ENCODE peak calls at places on chromosome 18, in ten cellular contexts. One of them, this sample, is unnamed.

GRCh38 chr18:11989966-11990380 is 8.7 kb downstream of the IMPA2 start:
- DNase-seq in GM23248: no peak
- DNase-seq in K562: no peak
- DNase-seq in NT2/D1: no peak
- DNase-seq in neuronal stem cell: no peak
- DNase-seq in upper lobe of right lung: no peak
- DNase-seq in epithelial cell of esophagus: no peak
- DNase-seq in fibroblast of pulmonary artery: no peak
- DNase-seq in A673: no peak
- DNase-seq in heart right ventricle: no peak
- DNase-seq in this sample: peak

GRCh38 chr18:44834867-44835469 is 154.3 kb downstream of the SETBP1 start:
- DNase-seq in GM23248: no peak
- DNase-seq in K562: peak
- DNase-seq in NT2/D1: no peak
- DNase-seq in neuronal stem cell: no peak
- DNase-seq in upper lobe of right lung: no peak
- DNase-seq in epithelial cell of esophagus: no peak
- DNase-seq in fibroblast of pulmonary artery: no peak
- DNase-seq in A673: no peak
- DNase-seq in heart right ventricle: no peak
- DNase-seq in this sample: no peak

GRCh38 chr18:12843420-12844346 is 40.4 kb downstream of the PTPN2 start:
- DNase-seq in GM23248: no peak
- DNase-seq in K562: peak
- DNase-seq in NT2/D1: no peak
- DNase-seq in neuronal stem cell: no peak
- DNase-seq in upper lobe of right lung: no peak
- DNase-seq in epithelial cell of esophagus: no peak
- DNase-seq in fibroblast of pulmonary artery: no peak
- DNase-seq in A673: no peak
- DNase-seq in heart right ventricle: no peak
- DNase-seq in this sample: no peak

GRCh38 chr18:70450658-70451253 is 161.9 kb downstream of the SOCS6 start:
- DNase-seq in GM23248: peak
- DNase-seq in K562: no peak
- DNase-seq in NT2/D1: no peak
- DNase-seq in neuronal stem cell: no peak
- DNase-seq in upper lobe of right lung: no peak
- DNase-seq in epithelial cell of esophagus: no peak
- DNase-seq in fibroblast of pulmonary artery: peak
- DNase-seq in A673: peak
- DNase-seq in heart right ventricle: no peak
- DNase-seq in this sample: no peak

GRCh38 chr18:27227721-27228120 is 42.6 kb upstream of the CHST9 start:
- DNase-seq in GM23248: no peak
- DNase-seq in K562: no peak
- DNase-seq in NT2/D1: no peak
- DNase-seq in neuronal stem cell: no peak
- DNase-seq in upper lobe of right lung: no peak
- DNase-seq in epithelial cell of esophagus: no peak
- DNase-seq in fibroblast of pulmonary artery: no peak
- DNase-seq in A673: no peak
- DNase-seq in heart right ventricle: no peak
- DNase-seq in this sample: no peak

GRCh38 chr18:12271376-12272235 is 17.4 kb downstream of the CIDEA start:
- DNase-seq in GM23248: peak
- DNase-seq in K562: peak
- DNase-seq in NT2/D1: peak
- DNase-seq in neuronal stem cell: peak
- DNase-seq in upper lobe of right lung: peak
- DNase-seq in epithelial cell of esophagus: peak
- DNase-seq in fibroblast of pulmonary artery: peak
- DNase-seq in A673: peak
- DNase-seq in heart right ventricle: peak
- DNase-seq in this sample: peak

GRCh38 chr18:48877941-48878340 is 72.8 kb downstream of the SMAD7 start:
- DNase-seq in GM23248: no peak
- DNase-seq in K562: no peak
- DNase-seq in NT2/D1: no peak
- DNase-seq in neuronal stem cell: no peak
- DNase-seq in upper lobe of right lung: peak
- DNase-seq in epithelial cell of esophagus: no peak
- DNase-seq in fibroblast of pulmonary artery: no peak
- DNase-seq in A673: no peak
- DNase-seq in heart right ventricle: no peak
- DNase-seq in this sample: no peak

GRCh38 chr18:58310517-58310916 is 266.5 kb downstream of the NEDD4L start:
- DNase-seq in GM23248: no peak
- DNase-seq in K562: no peak
- DNase-seq in NT2/D1: no peak
- DNase-seq in neuronal stem cell: no peak
- DNase-seq in upper lobe of right lung: peak
- DNase-seq in epithelial cell of esophagus: peak
- DNase-seq in fibroblast of pulmonary artery: no peak
- DNase-seq in A673: no peak
- DNase-seq in heart right ventricle: peak
- DNase-seq in this sample: peak

GRCh38 chr18:39523281-39523680 is 1957.7 kb upstream of the CELF4 start:
- DNase-seq in GM23248: peak
- DNase-seq in K562: no peak
- DNase-seq in NT2/D1: no peak
- DNase-seq in neuronal stem cell: no peak
- DNase-seq in upper lobe of right lung: no peak
- DNase-seq in epithelial cell of esophagus: peak
- DNase-seq in fibroblast of pulmonary artery: peak
- DNase-seq in A673: no peak
- DNase-seq in heart right ventricle: no peak
- DNase-seq in this sample: no peak

GRCh38 chr18:36769611-36770314 is 59.0 kb downstream of the TPGS2 start:
- DNase-seq in GM23248: peak
- DNase-seq in K562: peak
- DNase-seq in NT2/D1: no peak
- DNase-seq in neuronal stem cell: peak
- DNase-seq in upper lobe of right lung: no peak
- DNase-seq in epithelial cell of esophagus: no peak
- DNase-seq in fibroblast of pulmonary artery: no peak
- DNase-seq in A673: peak
- DNase-seq in heart right ventricle: peak
- DNase-seq in this sample: no peak

GRCh38 chr18:58336605-58337004 is 292.3 kb downstream of the ALPK2 start:
- DNase-seq in GM23248: peak
- DNase-seq in K562: no peak
- DNase-seq in NT2/D1: no peak
- DNase-seq in neuronal stem cell: no peak
- DNase-seq in upper lobe of right lung: no peak
- DNase-seq in epithelial cell of esophagus: peak
- DNase-seq in fibroblast of pulmonary artery: no peak
- DNase-seq in A673: no peak
- DNase-seq in heart right ventricle: no peak
- DNase-seq in this sample: no peak

GRCh38 chr18:58391113-58391892 is 237.6 kb downstream of the ALPK2 start:
- DNase-seq in GM23248: no peak
- DNase-seq in K562: no peak
- DNase-seq in NT2/D1: no peak
- DNase-seq in neuronal stem cell: no peak
- DNase-seq in upper lobe of right lung: no peak
- DNase-seq in epithelial cell of esophagus: no peak
- DNase-seq in fibroblast of pulmonary artery: no peak
- DNase-seq in A673: peak
- DNase-seq in heart right ventricle: no peak
- DNase-seq in this sample: no peak

GRCh38 chr18:3494245-3494526 is 44.2 kb downstream of the TGIF1 start:
- DNase-seq in GM23248: no peak
- DNase-seq in K562: no peak
- DNase-seq in NT2/D1: no peak
- DNase-seq in neuronal stem cell: no peak
- DNase-seq in upper lobe of right lung: no peak
- DNase-seq in epithelial cell of esophagus: no peak
- DNase-seq in fibroblast of pulmonary artery: no peak
- DNase-seq in A673: no peak
- DNase-seq in heart right ventricle: no peak
- DNase-seq in this sample: no peak

GRCh38 chr18:3494569-3494968 is 44.6 kb downstream of the TGIF1 start:
- DNase-seq in GM23248: no peak
- DNase-seq in K562: no peak
- DNase-seq in NT2/D1: no peak
- DNase-seq in neuronal stem cell: no peak
- DNase-seq in upper lobe of right lung: no peak
- DNase-seq in epithelial cell of esophagus: no peak
- DNase-seq in fibroblast of pulmonary artery: no peak
- DNase-seq in A673: no peak
- DNase-seq in heart right ventricle: no peak
- DNase-seq in this sample: no peak

GRCh38 chr18:3492721-3493120 is 42.7 kb downstream of the TGIF1 start:
- DNase-seq in GM23248: no peak
- DNase-seq in K562: no peak
- DNase-seq in NT2/D1: no peak
- DNase-seq in neuronal stem cell: no peak
- DNase-seq in upper lobe of right lung: no peak
- DNase-seq in epithelial cell of esophagus: no peak
- DNase-seq in fibroblast of pulmonary artery: no peak
- DNase-seq in A673: no peak
- DNase-seq in heart right ventricle: no peak
- DNase-seq in this sample: no peak

GRCh38 chr18:3492166-3492565 is 42.2 kb downstream of the TGIF1 start:
- DNase-seq in GM23248: no peak
- DNase-seq in K562: no peak
- DNase-seq in NT2/D1: no peak
- DNase-seq in neuronal stem cell: no peak
- DNase-seq in upper lobe of right lung: no peak
- DNase-seq in epithelial cell of esophagus: no peak
- DNase-seq in fibroblast of pulmonary artery: no peak
- DNase-seq in A673: no peak
- DNase-seq in heart right ventricle: no peak
- DNase-seq in this sample: no peak

GRCh38 chr18:3493501-3494244 is 43.7 kb downstream of the TGIF1 start:
- DNase-seq in GM23248: no peak
- DNase-seq in K562: peak
- DNase-seq in NT2/D1: no peak
- DNase-seq in neuronal stem cell: no peak
- DNase-seq in upper lobe of right lung: no peak
- DNase-seq in epithelial cell of esophagus: no peak
- DNase-seq in fibroblast of pulmonary artery: no peak
- DNase-seq in A673: no peak
- DNase-seq in heart right ventricle: no peak
- DNase-seq in this sample: no peak
- H3K4me3 ChIP-seq in GM23248: no peak
- H3K4me3 ChIP-seq in K562: peak
- H3K4me3 ChIP-seq in NT2/D1: no peak
- H3K4me3 ChIP-seq in neuronal stem cell: no peak
- H3K4me3 ChIP-seq in upper lobe of right lung: no peak
- H3K4me3 ChIP-seq in epithelial cell of esophagus: no peak
- H3K4me3 ChIP-seq in fibroblast of pulmonary artery: no peak
- H3K4me3 ChIP-seq in A673: no peak
- H3K4me3 ChIP-seq in heart right ventricle: no peak
- H3K4me3 ChIP-seq in this sample: no peak

DNA sequence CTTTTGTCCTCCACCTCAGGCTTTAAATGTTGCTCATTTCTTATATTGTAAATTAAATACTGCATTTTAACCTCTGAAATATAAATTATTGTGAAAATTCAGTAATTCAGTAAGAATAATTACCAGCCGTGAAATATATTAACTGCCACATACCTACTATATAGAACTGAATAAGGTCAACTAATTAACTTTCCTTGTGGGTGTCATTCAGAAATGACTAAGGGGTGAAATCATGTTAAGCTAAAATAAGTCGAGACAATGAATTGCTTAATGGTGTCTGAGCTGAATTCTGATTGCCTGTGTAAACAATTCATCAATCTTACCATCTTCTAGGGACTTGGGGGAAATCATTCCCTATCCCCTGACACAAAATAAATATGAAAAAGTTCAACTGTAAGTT is 255.2 kb downstream of the METTL4 start:
- DNase-seq in GM23248: no peak
- DNase-seq in K562: no peak
- DNase-seq in NT2/D1: no peak
- DNase-seq in neuronal stem cell: no peak
- DNase-seq in upper lobe of right lung: no peak
- DNase-seq in epithelial cell of esophagus: peak
- DNase-seq in fibroblast of pulmonary artery: no peak
- DNase-seq in A673: no peak
- DNase-seq in heart right ventricle: no peak
- DNase-seq in this sample: no peak
- H3K4me3 ChIP-seq in GM23248: no peak
- H3K4me3 ChIP-seq in K562: no peak
- H3K4me3 ChIP-seq in NT2/D1: no peak
- H3K4me3 ChIP-seq in neuronal stem cell: no peak
- H3K4me3 ChIP-seq in upper lobe of right lung: no peak
- H3K4me3 ChIP-seq in epithelial cell of esophagus: no peak
- H3K4me3 ChIP-seq in fibroblast of pulmonary artery: no peak
- H3K4me3 ChIP-seq in A673: no peak
- H3K4me3 ChIP-seq in heart right ventricle: no peak
- H3K4me3 ChIP-seq in this sample: no peak

DNA sequence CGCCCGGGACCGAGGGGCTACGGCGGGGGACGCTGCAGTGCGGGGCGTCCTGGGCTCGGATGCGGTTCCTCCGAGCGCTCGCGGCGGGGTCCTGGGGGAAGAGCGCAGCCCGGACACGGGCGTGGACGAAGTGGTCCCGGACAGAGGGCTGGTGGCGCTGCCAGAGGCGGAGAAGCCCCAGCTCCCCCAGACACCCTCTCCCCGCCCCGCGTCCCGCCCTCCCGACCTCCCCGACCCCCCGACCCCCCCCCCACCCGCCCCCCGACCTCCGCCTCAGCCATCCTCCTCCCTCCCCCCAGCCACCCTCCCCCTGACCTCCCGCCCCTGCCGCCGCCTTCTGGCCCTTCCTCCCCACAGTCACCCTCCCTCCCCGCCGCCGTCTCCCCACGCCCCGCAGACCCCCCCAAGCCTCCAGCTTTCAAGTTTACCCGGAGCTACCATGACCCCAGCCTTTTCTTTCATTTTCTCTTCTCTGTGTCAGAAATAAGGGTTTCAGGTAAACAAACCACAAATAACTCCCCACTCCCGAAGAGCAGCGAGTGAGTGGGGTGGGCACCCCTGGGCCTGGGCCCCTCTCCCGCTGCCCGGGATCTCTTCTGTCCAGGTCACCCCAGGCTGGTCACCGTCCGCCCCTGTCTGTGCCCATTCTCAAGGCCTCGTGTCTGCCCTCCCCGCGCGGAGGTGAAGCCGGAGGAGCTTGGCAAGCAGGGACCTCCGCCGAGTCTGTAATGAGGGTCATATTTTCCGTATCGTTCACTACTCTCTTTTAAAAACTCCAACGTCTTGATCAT is 5.1 kb downstream of the NFATC1 start:
- DNase-seq in GM23248: peak
- DNase-seq in K562: no peak
- DNase-seq in NT2/D1: no peak
- DNase-seq in neuronal stem cell: no peak
- DNase-seq in upper lobe of right lung: peak
- DNase-seq in epithelial cell of esophagus: no peak
- DNase-seq in fibroblast of pulmonary artery: no peak
- DNase-seq in A673: no peak
- DNase-seq in heart right ventricle: no peak
- DNase-seq in this sample: peak
- H3K4me3 ChIP-seq in GM23248: peak
- H3K4me3 ChIP-seq in K562: peak
- H3K4me3 ChIP-seq in NT2/D1: peak
- H3K4me3 ChIP-seq in neuronal stem cell: peak
- H3K4me3 ChIP-seq in upper lobe of right lung: peak
- H3K4me3 ChIP-seq in epithelial cell of esophagus: peak
- H3K4me3 ChIP-seq in fibroblast of pulmonary artery: peak
- H3K4me3 ChIP-seq in A673: peak
- H3K4me3 ChIP-seq in heart right ventricle: peak
- H3K4me3 ChIP-seq in this sample: peak

GRCh38 chr18:9535430-9535972 is 60.2 kb downstream of the RALBP1 start:
- DNase-seq in GM23248: peak
- DNase-seq in K562: no peak
- DNase-seq in NT2/D1: no peak
- DNase-seq in neuronal stem cell: peak
- DNase-seq in upper lobe of right lung: no peak
- DNase-seq in epithelial cell of esophagus: peak
- DNase-seq in fibroblast of pulmonary artery: peak
- DNase-seq in A673: peak
- DNase-seq in heart right ventricle: no peak
- DNase-seq in this sample: no peak
- H3K4me3 ChIP-seq in GM23248: peak
- H3K4me3 ChIP-seq in K562: no peak
- H3K4me3 ChIP-seq in NT2/D1: no peak
- H3K4me3 ChIP-seq in neuronal stem cell: no peak
- H3K4me3 ChIP-seq in upper lobe of right lung: no peak
- H3K4me3 ChIP-seq in epithelial cell of esophagus: no peak
- H3K4me3 ChIP-seq in fibroblast of pulmonary artery: no peak
- H3K4me3 ChIP-seq in A673: no peak
- H3K4me3 ChIP-seq in heart right ventricle: no peak
- H3K4me3 ChIP-seq in this sample: no peak

This sample was measured in left lung.